ENCODE peak calls at places on chromosomes 12 and 14, in eight cellular contexts. E, Z, M, N, U, G, Q and P are unnamed samples.

GRCh38 chr14:50813544-50813863 is 17.5 kb downstream of the NIN start:
- DNase-seq in E (no peak), Z (no peak), M (no peak), N (peak; percentile 52), U (no peak), G (peak; percentile 44), Q (no peak), P (no peak)

GRCh38 chr12:120399531-120399930 is 30.6 kb upstream of the MSI1 start:
- DNase-seq in E (peak; percentile 43), Z (no peak), M (no peak), N (peak; percentile 21), U (no peak), G (no peak), Q (no peak), P (no peak)

GRCh38 chr12:14273911-14274306 is 91.6 kb upstream of the ATF7IP start:
- DNase-seq in E (no peak), Z (no peak), M (no peak), N (peak; percentile 27), U (no peak), G (no peak), Q (no peak), P (no peak)

GRCh38 chr12:117836476-117836875 is 132.3 kb downstream of the KSR2 start:
- DNase-seq in E (no peak), Z (no peak), M (no peak), N (no peak), U (no peak), G (no peak), Q (no peak), P (no peak)

GRCh38 chr12:98587084-98587483 is 6.4 kb upstream of the SLC25A3 start:
- DNase-seq in E (no peak), Z (no peak), M (no peak), N (no peak), U (no peak), G (no peak), Q (no peak), P (peak; percentile 36)

GRCh38 chr12:78470354-78471195 is 394.0 kb upstream of the SYT1 start:
- DNase-seq in E (peak; percentile 68), Z (no peak), M (no peak), N (peak; percentile 50), U (peak; percentile 62), G (no peak), Q (peak; percentile 20), P (peak; percentile 83)

GRCh38 chr14:68486033-68486732 is 306.7 kb downstream of the ZFP36L1 start:
- DNase-seq in E (no peak), Z (no peak), M (no peak), N (no peak), U (no peak), G (no peak), Q (no peak), P (no peak)

GRCh38 chr14:101965145-101965531 is 765 bp downstream of the DYNC1H1 start:
- DNase-seq in E (peak; percentile 53), Z (peak; percentile 71), M (peak; percentile 47), N (peak; percentile 61), U (peak; percentile 78), G (peak; percentile 68), Q (no peak), P (peak; percentile 83)

GRCh38 chr12:100533326-100533725 is 40.2 kb upstream of the GAS2L3 start:
- DNase-seq in E (no peak), Z (no peak), M (no peak), N (no peak), U (no peak), G (no peak), Q (no peak), P (no peak)

GRCh38 chr14:21233457-21234076 is 35.7 kb downstream of the HNRNPC start:
- DNase-seq in E (no peak), Z (no peak), M (no peak), N (no peak), U (no peak), G (no peak), Q (no peak), P (no peak)

GRCh38 chr14:37061697-37062096 is 110.7 kb downstream of the SLC25A21 start:
- DNase-seq in E (no peak), Z (no peak), M (no peak), N (no peak), U (no peak), G (no peak), Q (no peak), P (no peak)

GRCh38 chr12:104282109-104282508 is 21.4 kb upstream of the EID3 start:
- DNase-seq in E (peak; percentile 79), Z (no peak), M (no peak), N (no peak), U (no peak), G (no peak), Q (peak; percentile 45), P (no peak)

GRCh38 chr12:28938056-28938455 is 211.0 kb upstream of the FAR2 start:
- DNase-seq in E (no peak), Z (no peak), M (no peak), N (no peak), U (no peak), G (no peak), Q (no peak), P (no peak)

GRCh38 chr12:23884909-23885308 is 64.6 kb downstream of the SOX5 start:
- DNase-seq in E (no peak), Z (no peak), M (no peak), N (no peak), U (no peak), G (no peak), Q (no peak), P (no peak)

GRCh38 chr12:117441751-117442150 is 80.3 kb upstream of the NOS1 start:
- DNase-seq in E (no peak), Z (no peak), M (no peak), N (peak; percentile 80), U (no peak), G (no peak), Q (peak; percentile 3), P (peak; percentile 71)

GRCh38 chr14:103418508-103418818 is 33.2 kb downstream of the MARK3 start:
- DNase-seq in E (peak; percentile 61), Z (no peak), M (no peak), N (peak; percentile 81), U (no peak), G (no peak), Q (no peak), P (no peak)

GRCh38 chr12:30795660-30796507 is 41.1 kb upstream of the CAPRIN2 start:
- DNase-seq in E (peak; percentile 77), Z (peak; percentile 37), M (no peak), N (peak; percentile 75), U (peak; percentile 34), G (peak; percentile 46), Q (no peak), P (peak; percentile 96)

GRCh38 chr12:13087766-13088165 is 15.7 kb downstream of the GSG1 start:
- DNase-seq in E (no peak), Z (no peak), M (no peak), N (no peak), U (no peak), G (no peak), Q (no peak), P (peak; percentile 82)

GRCh38 chr12:112151766-112152541 is 26.6 kb downstream of the TRAFD1 start:
- DNase-seq in E (no peak), Z (no peak), M (no peak), N (no peak), U (peak; percentile 11), G (no peak), Q (no peak), P (peak; percentile 33)

GRCh38 chr14:75442642-75443041 is 14.8 kb downstream of the JDP2 start:
- DNase-seq in E (peak; percentile 74), Z (no peak), M (no peak), N (peak; percentile 77), U (no peak), G (no peak), Q (peak; percentile 62), P (no peak)

GRCh38 chr14:60654303-60654925 is 5.1 kb upstream of the SIX1 start:
- DNase-seq in E (peak; percentile 54), Z (no peak), M (no peak), N (peak; percentile 70), U (no peak), G (no peak), Q (no peak), P (no peak)

GRCh38 chr14:105124837-105125222 is 43.7 kb downstream of the JAG2 start:
- DNase-seq in E (no peak), Z (no peak), M (no peak), N (no peak), U (peak; percentile 4), G (no peak), Q (no peak), P (no peak)

GRCh38 chr12:54689034-54689372 is 40.8 kb upstream of the DCD start:
- DNase-seq in E (no peak), Z (no peak), M (no peak), N (no peak), U (no peak), G (no peak), Q (no peak), P (no peak)
- TF ChIP-seq CTCF in E (no peak), Z (no peak), M (no peak), N (no peak), U (no peak), G (no peak), Q (no peak), P (no peak)

DNA sequence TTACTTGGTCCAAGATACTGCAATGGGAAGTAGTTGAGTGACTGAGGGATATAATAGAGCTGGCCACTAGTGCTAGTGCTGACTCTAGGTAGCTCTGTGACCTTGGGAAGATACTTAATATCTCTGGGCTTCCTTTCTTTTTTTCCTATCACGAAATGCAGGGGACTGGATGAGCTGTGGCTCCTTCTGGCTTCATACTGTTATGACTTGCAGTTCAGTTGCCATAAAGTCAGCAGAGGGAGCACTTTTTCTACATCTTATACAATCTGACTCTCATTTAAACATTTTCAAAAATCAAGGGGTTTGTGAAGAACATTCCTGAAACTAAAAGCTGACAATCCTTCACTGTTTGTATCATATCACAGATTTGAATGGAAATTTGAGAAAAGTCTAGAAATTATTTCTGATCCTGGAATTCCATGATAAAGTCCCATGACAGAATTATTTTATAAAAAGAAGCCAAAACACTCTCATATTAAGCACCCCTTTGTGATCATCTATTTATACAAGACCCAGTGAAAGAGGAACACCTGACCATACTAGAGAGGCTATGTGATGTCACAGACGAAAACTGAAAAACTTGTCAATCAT is 5.4 kb downstream of the BHLHE41 start:
- DNase-seq in E (peak; percentile 86), Z (no peak), M (no peak), N (peak; percentile 74), U (peak; percentile 59), G (no peak), Q (no peak), P (peak; percentile 65)
- H3K4me3 ChIP-seq in E (no peak overlapping the region), Z (no peak overlapping the region), M (no peak overlapping the region), N (no peak overlapping the region), U (no peak overlapping the region), G (no peak overlapping the region), Q (no peak overlapping the region), P (no peak overlapping the region)

DNA sequence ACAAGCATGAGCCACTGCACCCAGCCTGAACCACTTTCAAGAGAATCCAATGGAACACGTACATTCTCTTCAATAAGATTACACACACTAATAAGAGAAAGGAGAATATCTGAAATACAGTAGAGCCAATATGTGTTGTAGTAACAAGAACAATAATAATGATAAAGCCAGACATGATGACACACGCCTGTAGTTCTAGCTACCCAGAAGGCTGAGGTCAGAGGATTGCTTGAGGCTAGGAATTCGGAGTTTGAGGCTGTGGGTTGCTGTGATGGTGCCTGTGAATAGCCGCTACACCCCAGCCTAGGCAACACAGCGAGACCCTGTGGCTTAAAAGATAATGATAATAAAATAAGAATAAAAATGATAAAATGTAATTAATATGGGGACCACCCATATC is 15.6 kb downstream of the APOBEC1 start:
- DNase-seq in E (no peak), Z (no peak), M (no peak), N (no peak), U (no peak), G (no peak), Q (no peak), P (no peak)
- TF ChIP-seq CTCF in E (no peak), Z (no peak), M (no peak), N (no peak), U (no peak), G (no peak), Q (no peak), P (no peak)

GRCh38 chr14:89243286-89243685 is 173.7 kb downstream of the FOXN3 start:
- DNase-seq in E (no peak), Z (no peak), M (no peak), N (no peak), U (peak; percentile 84), G (no peak), Q (no peak), P (no peak)
- H3K4me3 ChIP-seq in E (no peak overlapping the region), Z (no peak overlapping the region), M (no peak overlapping the region), N (no peak overlapping the region), U (no peak overlapping the region), G (no peak overlapping the region), Q (no peak overlapping the region), P (no peak overlapping the region)